ENCODE peak calls at places on chromosomes 4 and X, in ten cellular contexts. G is IMR-90; X is astrocyte; M is WTC11; O is stomach; Q is progenitor cell of endocrine pancreas; B is GM12865; Z is heart right ventricle; P is astrocyte of the spinal cord; A is CD8-positive, alpha-beta T cell. R is an unnamed sample.

GRCh38 chr4:7678318-7678852 is 243.7 kb upstream of the PSAPL1 start:
- DNase-seq in G (no peak), X (no peak), M (no peak), O (no peak), Q (no peak), B (no peak), Z (no peak), P (no peak), A (no peak), R (no peak)

GRCh38 chrX:155148724-155149537 is 67.3 kb upstream of the VBP1 start:
- DNase-seq in G (peak; percentile 11), X (no peak), M (peak; percentile 17), O (no peak), Q (no peak), B (peak; percentile 30), Z (no peak), P (peak; percentile 8), A (peak; percentile 1), R (peak; percentile 12)

GRCh38 chr4:3310301-3311094 is 17.7 kb downstream of the RGS12 start:
- DNase-seq in G (no peak), X (no peak), M (no peak), O (peak; percentile 24), Q (no peak), B (no peak), Z (no peak), P (no peak), A (no peak), R (no peak)

GRCh38 chr4:163484906-163485305 is 9.6 kb upstream of the TMA16 start:
- DNase-seq in G (peak; percentile 51), X (peak; percentile 10), M (peak; percentile 72), O (peak; percentile 32), Q (peak; percentile 40), B (peak; percentile 76), Z (no peak), P (peak; percentile 49), A (peak; percentile 35), R (peak; percentile 66)

GRCh38 chr4:3241905-3242304 is 7.1 kb upstream of the MSANTD1 start:
- DNase-seq in G (peak; percentile 89), X (no peak), M (no peak), O (no peak), Q (no peak), B (no peak), Z (no peak), P (peak; percentile 38), A (no peak), R (no peak)

GRCh38 chrX:74535633-74536141 is 78.7 kb downstream of the RLIM start:
- DNase-seq in G (peak; percentile 66), X (peak; percentile 70), M (peak; percentile 55), O (peak; percentile 63), Q (no peak), B (peak; percentile 30), Z (peak; percentile 71), P (peak; percentile 48), A (peak; percentile 22), R (peak; percentile 9)

GRCh38 chr4:87985097-87985886 is 9.8 kb downstream of the SPP1 start:
- DNase-seq in G (peak; percentile 35), X (peak; percentile 29), M (peak; percentile 74), O (peak; percentile 46), Q (no peak), B (peak; percentile 38), Z (peak; percentile 38), P (peak; percentile 50), A (peak; percentile 13), R (peak; percentile 25)

GRCh38 chr4:95547708-95548471 is 883 bp downstream of the UNC5C start:
- DNase-seq in G (no peak), X (peak; percentile 37), M (peak; percentile 45), O (no peak), Q (peak; percentile 17), B (peak; percentile 2), Z (peak; percentile 21), P (peak; percentile 46), A (no peak), R (peak; percentile 41)

GRCh38 chr4:70601422-70602039 is 9.5 kb downstream of the AMBN start:
- DNase-seq in G (peak; percentile 74), X (peak; percentile 49), M (peak; percentile 73), O (peak; percentile 53), Q (peak; percentile 36), B (peak; percentile 87), Z (peak; percentile 15), P (peak; percentile 61), A (peak; percentile 49), R (peak; percentile 42)

GRCh38 chr4:22842360-22842759 is 149.6 kb downstream of the GBA3 start:
- DNase-seq in G (no peak), X (no peak), M (no peak), O (no peak), Q (no peak), B (no peak), Z (no peak), P (no peak), A (no peak), R (no peak)

GRCh38 chrX:17415242-17415815 is 40.3 kb downstream of the NHS start:
- DNase-seq in G (no peak), X (peak; percentile 73), M (no peak), O (no peak), Q (no peak), B (no peak), Z (no peak), P (peak; percentile 65), A (no peak), R (no peak)

GRCh38 chrX:51641421-51642021 is 22.8 kb upstream of the CENPVL3 start:
- DNase-seq in G (peak; percentile 60), X (peak; percentile 23), M (peak; percentile 12), O (no peak), Q (no peak), B (peak; percentile 35), Z (no peak), P (peak; percentile 47), A (no peak), R (peak; percentile 13)

GRCh38 chrX:8455600-8455999 is 9.0 kb upstream of the VCX3B start:
- DNase-seq in G (no peak), X (no peak), M (no peak), O (no peak), Q (no peak), B (no peak), Z (no peak), P (no peak), A (no peak), R (no peak)

GRCh38 chr4:28117067-28117756 is 1256.6 kb downstream of the STIM2 start:
- DNase-seq in G (no peak), X (no peak), M (no peak), O (no peak), Q (no peak), B (no peak), Z (peak; percentile 9), P (no peak), A (no peak), R (no peak)

DNA sequence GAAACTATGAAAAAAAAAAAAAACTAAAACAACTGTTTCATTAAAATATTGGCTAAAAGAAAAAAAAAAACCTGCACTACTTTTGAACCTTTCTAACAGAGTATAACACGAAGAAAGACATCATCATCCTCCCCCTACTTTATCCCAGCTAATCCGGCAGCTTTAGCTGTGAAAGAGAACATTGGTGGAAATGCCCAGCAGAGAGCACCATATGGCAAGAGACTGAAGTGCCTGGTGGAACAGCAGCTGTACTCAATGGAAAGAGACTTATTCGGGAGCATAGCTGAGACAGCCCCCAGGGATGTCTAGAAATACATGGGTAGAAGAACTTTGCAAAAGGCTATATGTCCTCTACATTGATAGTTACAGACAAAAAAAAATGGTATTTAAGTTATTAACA is 30.3 kb downstream of the STPG2 start:
- DNase-seq in G (peak; percentile 25), X (peak; percentile 11), M (no peak), O (no peak), Q (no peak), B (peak; percentile 13), Z (no peak), P (peak; percentile 33), A (no peak), R (no peak)
- TF ChIP-seq CTCF in G (peak; percentile 32), X (peak; percentile 21), M (no peak), O (no peak), Q (peak; percentile 37), B (peak; percentile 6), Z (peak; percentile 63), P (peak; percentile 30), A (no peak), R (peak; percentile 50)

GRCh38 chr4:172871381-172871780 is 297.2 kb upstream of the GALNT7 start:
- DNase-seq in G (no peak), X (no peak), M (no peak), O (no peak), Q (no peak), B (no peak), Z (no peak), P (no peak), A (no peak), R (no peak)
- TF ChIP-seq CTCF in G (no peak), X (no peak), M (no peak), O (no peak), Q (no peak), B (no peak), Z (no peak), P (no peak), A (no peak), R (no peak)

GRCh38 chr4:80029364-80029763 is 43.7 kb downstream of the ANTXR2 start:
- DNase-seq in G (no peak), X (no peak), M (no peak), O (no peak), Q (no peak), B (no peak), Z (no peak), P (no peak), A (no peak), R (no peak)

GRCh38 chr4:80036306-80036705 is 36.7 kb downstream of the ANTXR2 start:
- DNase-seq in G (no peak), X (no peak), M (no peak), O (no peak), Q (no peak), B (no peak), Z (no peak), P (no peak), A (no peak), R (no peak)

GRCh38 chr4:80035336-80035735 is 37.7 kb downstream of the ANTXR2 start:
- DNase-seq in G (no peak), X (no peak), M (no peak), O (peak; percentile 38), Q (no peak), B (peak; percentile 9), Z (no peak), P (no peak), A (no peak), R (no peak)

GRCh38 chr4:80036949-80037348 is 36.1 kb downstream of the ANTXR2 start:
- DNase-seq in G (peak; percentile 77), X (peak; percentile 73), M (no peak), O (no peak), Q (no peak), B (no peak), Z (no peak), P (peak; percentile 66), A (no peak), R (no peak)

DNA sequence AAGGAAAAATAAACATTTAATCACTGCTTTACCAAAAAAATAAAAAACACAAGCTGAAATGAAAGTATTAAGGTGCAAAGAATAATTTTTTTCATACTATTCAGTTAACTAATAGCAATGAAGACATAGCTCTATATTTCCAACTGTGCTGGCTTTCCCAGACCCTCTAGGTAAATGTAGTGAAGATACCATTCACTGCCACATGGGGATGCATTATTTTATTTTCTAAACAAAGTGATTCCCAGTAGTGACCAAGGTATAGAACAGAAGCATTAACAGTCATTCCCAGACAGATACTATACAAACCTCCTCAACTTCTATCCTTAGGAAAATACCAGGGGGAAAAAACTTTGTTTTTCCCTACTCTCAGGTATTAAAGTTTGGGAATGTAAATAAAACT is 39.4 kb downstream of the ANTXR2 start:
- DNase-seq in G (no peak), X (no peak), M (no peak), O (no peak), Q (no peak), B (no peak), Z (no peak), P (no peak), A (no peak), R (no peak)
- TF ChIP-seq CTCF in G (no peak), X (peak; percentile 2), M (no peak), O (no peak), Q (peak; percentile 19), B (no peak), Z (no peak), P (no peak), A (no peak), R (peak; percentile 32)

GRCh38 chr4:52172166-52172565 is 121.1 kb downstream of the SPATA18 start:
- DNase-seq in G (no peak), X (no peak), M (peak; percentile 14), O (no peak), Q (no peak), B (no peak), Z (no peak), P (no peak), A (no peak), R (no peak)
- TF ChIP-seq CTCF in G (peak; percentile 36), X (peak; percentile 9), M (no peak), O (no peak), Q (peak; percentile 24), B (no peak), Z (no peak), P (peak; percentile 0), A (no peak), R (no peak)

R was measured in neural crest cell.